ENCODE peak calls at places on chromosomes 3 and 15, in six cellular contexts. W is HFF-Myc, J is tibial artery, Q is progenitor cell of endocrine pancreas, T is natural killer cell, K is fibroblast of lung. S is an unnamed sample.

GRCh38 chr3:128170866-128171516 is 17.7 kb downstream of the EEFSEC start:
- DNase-seq in W (peak; percentile 63), J (peak; percentile 45), Q (peak; percentile 38), T (no peak), K (peak; percentile 71), S (peak; percentile 85)

GRCh38 chr3:184993394-184993793 is 159.5 kb downstream of the C3orf70 start:
- DNase-seq in W (no peak), J (no peak), Q (no peak), T (no peak), K (no peak), S (no peak)

GRCh38 chr15:88881781-88882180 is 13.6 kb downstream of the HAPLN3 start:
- DNase-seq in W (no peak), J (no peak), Q (no peak), T (no peak), K (no peak), S (no peak)

GRCh38 chr3:71376911-71377310 is 206.6 kb downstream of the FOXP1 start:
- DNase-seq in W (no peak), J (no peak), Q (no peak), T (no peak), K (no peak), S (no peak)

GRCh38 chr15:80152180-80152895 is 461 bp upstream of the FAH start:
- DNase-seq in W (peak; percentile 67), J (peak; percentile 98), Q (peak; percentile 90), T (peak; percentile 49), K (peak; percentile 92), S (peak; percentile 82)

GRCh38 chr3:167350245-167350862 is 29.7 kb downstream of the ZBBX start:
- DNase-seq in W (no peak), J (no peak), Q (no peak), T (no peak), K (peak; percentile 21), S (peak; percentile 44)

GRCh38 chr3:191094057-191094456 is 105.0 kb upstream of the OSTN start:
- DNase-seq in W (no peak), J (no peak), Q (no peak), T (no peak), K (peak; percentile 69), S (no peak)

GRCh38 chr3:189941679-189942078 is 179.0 kb downstream of the P3H2 start:
- DNase-seq in W (no peak), J (no peak), Q (no peak), T (no peak), K (peak; percentile 89), S (no peak)

GRCh38 chr3:171458857-171459129 is 1.4 kb downstream of the TNIK start:
- DNase-seq in W (no peak), J (no peak), Q (no peak), T (peak; percentile 19), K (no peak), S (no peak)

GRCh38 chr15:91780387-91780786 is 73.1 kb upstream of the SLCO3A1 start:
- DNase-seq in W (no peak), J (no peak), Q (no peak), T (no peak), K (no peak), S (no peak)

GRCh38 chr15:48002772-48003171 is 118.0 kb upstream of the SLC24A5 start:
- DNase-seq in W (no peak), J (no peak), Q (no peak), T (no peak), K (no peak), S (peak; percentile 81)

GRCh38 chr3:41808618-41809017 is 153.3 kb downstream of the ULK4 start:
- DNase-seq in W (no peak), J (no peak), Q (no peak), T (no peak), K (no peak), S (peak; percentile 69)

GRCh38 chr3:33167716-33168339 is 50.8 kb downstream of the SUSD5 start:
- DNase-seq in W (no peak), J (no peak), Q (no peak), T (no peak), K (peak; percentile 23), S (no peak)

GRCh38 chr3:188635258-188636038 is 481.5 kb downstream of the LPP start:
- DNase-seq in W (no peak), J (no peak), Q (no peak), T (no peak), K (peak; percentile 81), S (peak; percentile 84)

GRCh38 chr15:77567202-77567601 is 65.5 kb downstream of the LINGO1 start:
- DNase-seq in W (no peak), J (no peak), Q (no peak), T (no peak), K (no peak), S (no peak)

GRCh38 chr3:19147905-19148767 is at the start of gene KCNH8:
- DNase-seq in W (no peak), J (no peak), Q (peak; percentile 47), T (peak; percentile 14), K (no peak), S (no peak)

GRCh38 chr3:53729130-53729529 is 117.1 kb downstream of the CHDH start:
- DNase-seq in W (no peak), J (no peak), Q (no peak), T (no peak), K (no peak), S (no peak)

GRCh38 chr3:111735912-111736311 is 123.2 kb upstream of the PHLDB2 start:
- DNase-seq in W (no peak), J (no peak), Q (no peak), T (no peak), K (peak; percentile 42), S (no peak)

GRCh38 chr3:135965129-135965505 is 411 bp upstream of the PPP2R3A start:
- DNase-seq in W (no peak), J (no peak), Q (no peak), T (no peak), K (peak; percentile 70), S (no peak)

GRCh38 chr3:4841225-4841624 is 138.0 kb upstream of the BHLHE40 start:
- DNase-seq in W (no peak), J (no peak), Q (no peak), T (no peak), K (peak; percentile 51), S (no peak)

GRCh38 chr15:39860200-39860599 is 59.9 kb downstream of the GPR176 start:
- DNase-seq in W (no peak), J (no peak), Q (no peak), T (no peak), K (no peak), S (no peak)

GRCh38 chr3:49006591-49007067 is 562 bp upstream of the WDR6 start:
- DNase-seq in W (no peak), J (peak; percentile 40), Q (no peak), T (peak; percentile 39), K (peak; percentile 60), S (no peak)

GRCh38 chr15:98647026-98647773 is 1.1 kb upstream of the IGF1R start:
- DNase-seq in W (no peak), J (no peak), Q (peak; percentile 80), T (peak; percentile 69), K (peak; percentile 66), S (no peak)

GRCh38 chr3:150251654-150252053 is 156.4 kb upstream of the TSC22D2 start:
- DNase-seq in W (no peak), J (no peak), Q (no peak), T (no peak), K (peak; percentile 90), S (no peak)

GRCh38 chr3:110984456-110985250 is 87.0 kb upstream of the NECTIN3 start:
- DNase-seq in W (no peak), J (no peak), Q (no peak), T (no peak), K (no peak), S (peak; percentile 56)

GRCh38 chr3:49484471-49484870 is 14.4 kb downstream of the DAG1 start:
- DNase-seq in W (no peak), J (no peak), Q (no peak), T (no peak), K (peak; percentile 11), S (no peak)

GRCh38 chr15:83380682-83381081 is 66.5 kb upstream of the SH3GL3 start:
- DNase-seq in W (no peak), J (no peak), Q (peak; percentile 28), T (no peak), K (peak; percentile 58), S (peak; percentile 8)

GRCh38 chr3:179071161-179071568 is 444 bp downstream of the ZMAT3 start:
- DNase-seq in W (no peak), J (peak; percentile 21), Q (peak; percentile 21), T (no peak), K (peak; percentile 71), S (no peak)

GRCh38 chr3:79161941-79162340 is 605.9 kb downstream of the ROBO1 start:
- DNase-seq in W (no peak), J (no peak), Q (no peak), T (no peak), K (no peak), S (peak; percentile 6)

GRCh38 chr3:113255100-113255853 is 43.9 kb downstream of the BOC start:
- DNase-seq in W (no peak), J (no peak), Q (no peak), T (no peak), K (no peak), S (no peak)

GRCh38 chr15:69758810-69759410 is 306.3 kb downstream of the RPLP1 start:
- DNase-seq in W (no peak), J (no peak), Q (no peak), T (peak; percentile 82), K (peak; percentile 72), S (no peak)

GRCh38 chr3:9087831-9088413 is 124.7 kb upstream of the RAD18 start:
- DNase-seq in W (no peak), J (peak; percentile 41), Q (no peak), T (no peak), K (no peak), S (no peak)

GRCh38 chr15:98888839-98889479 is 118.6 kb downstream of the PGPEP1L start:
- DNase-seq in W (no peak), J (no peak), Q (no peak), T (no peak), K (peak; percentile 91), S (no peak)

DNA sequence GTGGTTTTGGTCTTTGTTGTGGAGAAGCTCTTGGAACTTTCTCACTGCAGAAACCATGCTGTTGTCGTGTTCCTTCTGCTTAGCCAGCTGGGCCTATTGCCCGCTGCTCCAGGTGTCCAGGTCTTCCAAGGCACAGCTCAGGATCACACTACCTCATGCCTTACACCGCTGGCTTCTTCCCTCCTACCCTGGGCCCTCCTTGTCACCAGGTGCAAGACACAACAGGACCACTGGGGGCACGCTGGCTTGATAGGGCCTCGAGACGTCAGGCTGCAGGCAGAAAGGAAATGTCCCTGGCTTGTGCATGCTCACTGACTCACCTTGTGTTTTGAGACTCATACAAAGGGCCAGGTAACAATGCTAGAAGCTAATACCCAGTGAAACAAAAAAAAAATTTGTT is 32.3 kb downstream of the PAQR9 start:
- DNase-seq in W (no peak), J (no peak), Q (no peak), T (no peak), K (no peak), S (no peak)
- TF ChIP-seq CTCF in W (no peak), J (no peak), Q (peak; percentile 27), T (no peak), K (no peak), S (no peak)

GRCh38 chr15:59917504-59918157 is 86.5 kb upstream of the FOXB1 start:
- DNase-seq in W (peak; percentile 22), J (no peak), Q (peak; percentile 66), T (peak; percentile 28), K (peak; percentile 28), S (no peak)
- TF ChIP-seq CTCF in W (peak; percentile 56), J (no peak), Q (peak; percentile 79), T (peak; percentile 53), K (peak; percentile 9), S (peak; percentile 85)

GRCh38 chr15:71529353-71529752 is 281.0 kb upstream of the NR2E3 start:
- DNase-seq in W (no peak), J (no peak), Q (no peak), T (no peak), K (no peak), S (no peak)
- TF ChIP-seq CTCF in W (no peak), J (no peak), Q (no peak), T (no peak), K (no peak), S (no peak)

GRCh38 chr15:43204016-43204901 is 16.6 kb downstream of the EPB42 start:
- DNase-seq in W (peak; percentile 47), J (peak; percentile 44), Q (no peak), T (no peak), K (peak; percentile 65), S (no peak)
- TF ChIP-seq CTCF in W (peak; percentile 74), J (peak; percentile 41), Q (peak; percentile 64), T (peak; percentile 44), K (peak; percentile 49), S (peak; percentile 74)

S was measured in LNCaP clone FGC.